ENCODE peak calls at places on chromosomes 7 and 10, in seven cellular contexts. One of them, this sample, is unnamed. For H3K4me1, the result is how much of the 10 kb centered on the place peaks cover.

GRCh38 chr10:79487296-79488194 is 24.8 kb upstream of the EIF5AL1 start:
- DNase-seq in A673: peak
- DNase-seq in esophagus squamous epithelium: no peak
- DNase-seq in OCI-LY7: peak
- DNase-seq in pancreas: peak
- DNase-seq in A549: peak
- DNase-seq in colonic mucosa: peak
- DNase-seq in this sample: peak

GRCh38 chr7:143487566-143487965 is 9.9 kb downstream of the TAS2R41 start:
- DNase-seq in A549: no peak
- DNase-seq in OCI-LY7: no peak
- DNase-seq in esophagus squamous epithelium: no peak
- DNase-seq in A673: peak
- DNase-seq in pancreas: no peak
- DNase-seq in colonic mucosa: peak
- DNase-seq in this sample: no peak

GRCh38 chr7:41716691-41717090 is 13.8 kb upstream of the INHBA start:
- DNase-seq in OCI-LY7: no peak
- DNase-seq in colonic mucosa: no peak
- DNase-seq in esophagus squamous epithelium: no peak
- DNase-seq in pancreas: no peak
- DNase-seq in A673: no peak
- DNase-seq in A549: no peak
- DNase-seq in this sample: no peak

GRCh38 chr7:786472-787255 is 45.6 kb upstream of the SUN1 start:
- DNase-seq in OCI-LY7: peak
- DNase-seq in A549: peak
- DNase-seq in esophagus squamous epithelium: no peak
- DNase-seq in colonic mucosa: peak
- DNase-seq in pancreas: peak
- DNase-seq in A673: peak
- DNase-seq in this sample: peak

GRCh38 chr7:95527033-95527775 is 41.5 kb downstream of the ASB4 start:
- DNase-seq in pancreas: peak
- DNase-seq in A673: peak
- DNase-seq in colonic mucosa: peak
- DNase-seq in OCI-LY7: peak
- DNase-seq in A549: peak
- DNase-seq in esophagus squamous epithelium: no peak
- DNase-seq in this sample: peak

GRCh38 chr10:44143556-44143955 is 241.3 kb downstream of the CXCL12 start:
- DNase-seq in pancreas: no peak
- DNase-seq in A673: no peak
- DNase-seq in OCI-LY7: no peak
- DNase-seq in esophagus squamous epithelium: no peak
- DNase-seq in A549: no peak
- DNase-seq in colonic mucosa: no peak
- DNase-seq in this sample: no peak

GRCh38 chr10:113922787-113923570 is 68.5 kb downstream of the NHLRC2 start:
- DNase-seq in A673: no peak
- DNase-seq in esophagus squamous epithelium: no peak
- DNase-seq in OCI-LY7: peak
- DNase-seq in pancreas: no peak
- DNase-seq in colonic mucosa: no peak
- DNase-seq in A549: no peak
- DNase-seq in this sample: peak

GRCh38 chr10:29732918-29733317 is 98.1 kb upstream of the SVIL start:
- DNase-seq in colonic mucosa: no peak
- DNase-seq in OCI-LY7: no peak
- DNase-seq in A673: no peak
- DNase-seq in A549: no peak
- DNase-seq in pancreas: no peak
- DNase-seq in esophagus squamous epithelium: no peak
- DNase-seq in this sample: no peak

GRCh38 chr7:122200888-122201287 is 56.8 kb upstream of the AASS start:
- DNase-seq in OCI-LY7: no peak
- DNase-seq in esophagus squamous epithelium: no peak
- DNase-seq in pancreas: peak
- DNase-seq in A673: no peak
- DNase-seq in colonic mucosa: no peak
- DNase-seq in A549: no peak
- DNase-seq in this sample: peak

GRCh38 chr10:128070721-128071416 is 55.4 kb downstream of the MKI67 start:
- DNase-seq in A549: no peak
- DNase-seq in A673: no peak
- DNase-seq in OCI-LY7: no peak
- DNase-seq in esophagus squamous epithelium: no peak
- DNase-seq in pancreas: no peak
- DNase-seq in colonic mucosa: no peak
- DNase-seq in this sample: no peak

GRCh38 chr7:74480861-74481417 is 27.2 kb downstream of the GTF2IRD1 start:
- DNase-seq in OCI-LY7: no peak
- DNase-seq in esophagus squamous epithelium: no peak
- DNase-seq in pancreas: peak
- DNase-seq in A549: no peak
- DNase-seq in A673: no peak
- DNase-seq in colonic mucosa: peak
- DNase-seq in this sample: no peak

GRCh38 chr10:34740321-34740720 is 74.8 kb downstream of the PARD3 start:
- DNase-seq in OCI-LY7: no peak
- DNase-seq in pancreas: no peak
- DNase-seq in A549: no peak
- DNase-seq in A673: no peak
- DNase-seq in colonic mucosa: no peak
- DNase-seq in esophagus squamous epithelium: no peak
- DNase-seq in this sample: no peak

GRCh38 chr10:11397980-11398580 is 213.4 kb downstream of the USP6NL start:
- DNase-seq in OCI-LY7: no peak
- DNase-seq in A673: no peak
- DNase-seq in pancreas: no peak
- DNase-seq in esophagus squamous epithelium: no peak
- DNase-seq in colonic mucosa: no peak
- DNase-seq in A549: no peak
- DNase-seq in this sample: no peak

GRCh38 chr7:117021366-117021765 is 68.1 kb downstream of the ST7 start:
- DNase-seq in OCI-LY7: no peak
- DNase-seq in A673: no peak
- DNase-seq in esophagus squamous epithelium: no peak
- DNase-seq in colonic mucosa: no peak
- DNase-seq in A549: no peak
- DNase-seq in pancreas: no peak
- DNase-seq in this sample: no peak

GRCh38 chr7:117020605-117021002 is 67.3 kb downstream of the ST7 start:
- DNase-seq in esophagus squamous epithelium: no peak
- DNase-seq in A549: no peak
- DNase-seq in pancreas: no peak
- DNase-seq in A673: no peak
- DNase-seq in colonic mucosa: no peak
- DNase-seq in OCI-LY7: no peak
- DNase-seq in this sample: peak

GRCh38 chr7:117019786-117020604 is 66.7 kb downstream of the ST7 start:
- DNase-seq in A549: peak
- DNase-seq in pancreas: peak
- DNase-seq in colonic mucosa: peak
- DNase-seq in esophagus squamous epithelium: no peak
- DNase-seq in OCI-LY7: no peak
- DNase-seq in A673: peak
- DNase-seq in this sample: peak

GRCh38 chr7:117018713-117019112 is 65.4 kb downstream of the ST7 start:
- DNase-seq in OCI-LY7: no peak
- DNase-seq in A673: no peak
- DNase-seq in pancreas: no peak
- DNase-seq in A549: no peak
- DNase-seq in esophagus squamous epithelium: no peak
- DNase-seq in colonic mucosa: no peak
- DNase-seq in this sample: no peak

DNA sequence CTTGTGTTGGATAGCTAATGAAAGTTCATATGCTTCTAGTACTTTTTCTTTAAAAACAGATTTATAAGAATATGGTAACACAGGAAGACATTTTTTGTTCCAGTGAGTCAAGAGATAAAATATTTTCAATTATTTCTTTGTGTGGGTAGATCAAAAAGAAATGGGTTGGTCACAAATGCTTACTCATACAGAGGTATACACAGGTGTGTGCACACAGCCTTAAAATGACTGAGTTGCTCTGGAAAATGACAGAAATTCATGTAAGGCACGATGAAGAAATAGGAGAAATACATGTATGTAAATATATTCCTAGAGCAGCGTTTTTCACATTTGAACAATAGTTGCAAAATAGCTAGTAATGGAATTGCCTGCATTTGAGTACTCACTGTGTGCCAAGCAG is 66.0 kb downstream of the ST7 start:
- DNase-seq in A673: no peak
- DNase-seq in pancreas: no peak
- DNase-seq in OCI-LY7: no peak
- DNase-seq in A549: no peak
- DNase-seq in esophagus squamous epithelium: no peak
- DNase-seq in colonic mucosa: no peak
- DNase-seq in this sample: no peak
- H3K27ac ChIP-seq in A673: no peak
- H3K27ac ChIP-seq in pancreas: no peak
- H3K27ac ChIP-seq in OCI-LY7: no peak
- H3K27ac ChIP-seq in A549: no peak
- H3K27ac ChIP-seq in esophagus squamous epithelium: no peak
- H3K27ac ChIP-seq in colonic mucosa: no peak
- H3K27ac ChIP-seq in this sample: no peak

GRCh38 chr10:14560274-14560673 is 214.4 kb downstream of the FAM107B start:
- DNase-seq in A673: peak
- DNase-seq in pancreas: no peak
- DNase-seq in OCI-LY7: peak
- DNase-seq in colonic mucosa: peak
- DNase-seq in esophagus squamous epithelium: no peak
- DNase-seq in A549: peak
- DNase-seq in this sample: peak
- H3K4me1 ChIP-seq in A673: under half
- H3K4me1 ChIP-seq in pancreas: half or more
- H3K4me1 ChIP-seq in OCI-LY7: half or more
- H3K4me1 ChIP-seq in colonic mucosa: under half
- H3K4me1 ChIP-seq in esophagus squamous epithelium: under half
- H3K4me1 ChIP-seq in A549: half or more
- H3K4me1 ChIP-seq in this sample: under half

GRCh38 chr10:19730848-19731247 is 85.4 kb upstream of the PLXDC2 start:
- DNase-seq in OCI-LY7: no peak
- DNase-seq in A673: no peak
- DNase-seq in esophagus squamous epithelium: no peak
- DNase-seq in A549: no peak
- DNase-seq in colonic mucosa: no peak
- DNase-seq in pancreas: no peak
- DNase-seq in this sample: no peak
- H3K27ac ChIP-seq in OCI-LY7: no peak
- H3K27ac ChIP-seq in A673: no peak
- H3K27ac ChIP-seq in esophagus squamous epithelium: no peak
- H3K27ac ChIP-seq in A549: no peak
- H3K27ac ChIP-seq in colonic mucosa: no peak
- H3K27ac ChIP-seq in pancreas: no peak
- H3K27ac ChIP-seq in this sample: no peak

GRCh38 chr10:74150151-74151056 is at the start of gene AP3M1:
- DNase-seq in pancreas: peak
- DNase-seq in A673: no peak
- DNase-seq in OCI-LY7: peak
- DNase-seq in colonic mucosa: peak
- DNase-seq in A549: peak
- DNase-seq in esophagus squamous epithelium: peak
- DNase-seq in this sample: peak

GRCh38 chr10:74153676-74154075 is 2.7 kb downstream of the ADK start:
- DNase-seq in colonic mucosa: no peak
- DNase-seq in OCI-LY7: no peak
- DNase-seq in esophagus squamous epithelium: no peak
- DNase-seq in A549: no peak
- DNase-seq in pancreas: no peak
- DNase-seq in A673: no peak
- DNase-seq in this sample: no peak

GRCh38 chr10:74151879-74152722 is 1.1 kb downstream of the ADK start:
- DNase-seq in A549: no peak
- DNase-seq in A673: no peak
- DNase-seq in esophagus squamous epithelium: no peak
- DNase-seq in OCI-LY7: no peak
- DNase-seq in colonic mucosa: no peak
- DNase-seq in pancreas: no peak
- DNase-seq in this sample: no peak

GRCh38 chr10:74153123-74153522 is 2.1 kb downstream of the ADK start:
- DNase-seq in A673: peak
- DNase-seq in OCI-LY7: no peak
- DNase-seq in esophagus squamous epithelium: no peak
- DNase-seq in pancreas: no peak
- DNase-seq in A549: peak
- DNase-seq in colonic mucosa: no peak
- DNase-seq in this sample: peak

GRCh38 chr10:74151057-74151878 is at the start of gene ADK:
- DNase-seq in colonic mucosa: peak
- DNase-seq in pancreas: peak
- DNase-seq in esophagus squamous epithelium: peak
- DNase-seq in OCI-LY7: peak
- DNase-seq in A673: peak
- DNase-seq in A549: peak
- DNase-seq in this sample: peak
- H3K4me1 ChIP-seq in colonic mucosa: under half
- H3K4me1 ChIP-seq in pancreas: under half
- H3K4me1 ChIP-seq in esophagus squamous epithelium: under half
- H3K4me1 ChIP-seq in OCI-LY7: under half
- H3K4me1 ChIP-seq in A673: under half
- H3K4me1 ChIP-seq in A549: under half
- H3K4me1 ChIP-seq in this sample: under half

DNA sequence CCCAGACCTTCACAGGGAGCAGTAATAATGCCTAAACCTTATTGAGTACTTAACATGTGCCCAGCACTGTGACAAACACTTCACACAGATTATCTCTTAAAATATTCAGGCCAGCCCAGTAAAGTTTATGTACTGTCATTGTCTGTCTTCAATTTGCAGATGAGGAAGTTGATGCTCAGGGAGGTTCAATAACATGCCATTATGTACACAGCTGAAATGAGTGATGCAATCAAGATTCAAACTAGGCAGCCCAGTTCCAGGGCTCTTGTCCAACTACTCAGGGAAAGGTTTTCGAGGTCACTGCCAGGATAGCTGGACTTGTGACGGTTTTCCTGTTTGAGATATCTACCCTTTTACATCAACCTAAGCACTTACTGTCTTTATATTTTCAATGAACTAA is 56.1 kb downstream of the AUTS2 start:
- DNase-seq in A673: peak
- DNase-seq in esophagus squamous epithelium: no peak
- DNase-seq in pancreas: peak
- DNase-seq in A549: no peak
- DNase-seq in colonic mucosa: peak
- DNase-seq in OCI-LY7: peak
- DNase-seq in this sample: no peak
- H3K27ac ChIP-seq in A673: peak
- H3K27ac ChIP-seq in esophagus squamous epithelium: no peak
- H3K27ac ChIP-seq in pancreas: no peak
- H3K27ac ChIP-seq in A549: peak
- H3K27ac ChIP-seq in colonic mucosa: no peak
- H3K27ac ChIP-seq in OCI-LY7: peak
- H3K27ac ChIP-seq in this sample: no peak

This sample was measured in GM23338.